ENCODE peak calls at places on chromosome 1, in four cellular contexts. N is HepG2, J is HCT116, R is K562. U is an unnamed sample.

GRCh38 chr1:212040629-212041028 is 5.1 kb downstream of the DTL start:
- DNase-seq in N (peak), R (no peak), J (no peak), U (no peak)

GRCh38 chr1:14113841-14114567 is 414.0 kb downstream of the PRDM2 start:
- DNase-seq in R (peak), N (no peak), J (no peak), U (no peak)

GRCh38 chr1:172144445-172145060 is 275.9 kb upstream of the C1orf105 start:
- DNase-seq in J (no peak), R (no peak), N (no peak), U (no peak)

GRCh38 chr1:193221641-193222040 is 35.2 kb upstream of the B3GALT2 start:
- DNase-seq in N (no peak), J (no peak), R (no peak), U (no peak)

GRCh38 chr1:8378202-8378601 is 60.3 kb downstream of the SLC45A1 start:
- DNase-seq in J (no peak), N (no peak), R (no peak), U (no peak)

GRCh38 chr1:14733053-14733778 is 134.7 kb downstream of the KAZN start:
- DNase-seq in N (peak), R (no peak), J (no peak), U (no peak)

GRCh38 chr1:230495021-230495550 is 69.0 kb upstream of the PGBD5 start:
- DNase-seq in N (no peak), J (no peak), R (no peak), U (no peak)

GRCh38 chr1:70084314-70084915 is 121.0 kb downstream of the LRRC40 start:
- DNase-seq in R (no peak), J (no peak), N (no peak), U (no peak)

GRCh38 chr1:3909615-3910014 is 9.5 kb upstream of the C1orf174 start:
- DNase-seq in N (no peak), R (no peak), J (no peak), U (no peak)

GRCh38 chr1:9633493-9633892 is 18.0 kb upstream of the PIK3CD start:
- DNase-seq in R (no peak), J (no peak), N (no peak), U (no peak)

GRCh38 chr1:89692601-89693503 is 59.9 kb downstream of the LRRC8C start:
- DNase-seq in N (no peak), R (no peak), J (no peak), U (no peak)

GRCh38 chr1:42913426-42914091 is 45.1 kb downstream of the SLC2A1 start:
- DNase-seq in J (peak), R (peak), N (peak), U (peak)

GRCh38 chr1:109357673-109358072 is 40.0 kb downstream of the SORT1 start:
- DNase-seq in N (no peak), J (no peak), R (no peak), U (no peak)

GRCh38 chr1:42966688-42967609 is 8.3 kb upstream of the SLC2A1 start:
- DNase-seq in J (peak), N (peak), R (peak), U (peak)

GRCh38 chr1:205493241-205494085 is 11.0 kb upstream of the CDK18 start:
- DNase-seq in N (peak), J (no peak), R (no peak), U (no peak)

GRCh38 chr1:96445296-96445695 is 276.3 kb upstream of the PTBP2 start:
- DNase-seq in J (no peak), R (no peak), N (no peak), U (no peak)

GRCh38 chr1:69551476-69552324 is 16.0 kb upstream of the LRRC7 start:
- DNase-seq in J (no peak), R (no peak), N (no peak), U (no peak)

GRCh38 chr1:170530972-170531757 is 801 bp upstream of the GORAB start:
- DNase-seq in J (no peak), N (no peak), R (no peak), U (no peak)

GRCh38 chr1:31444725-31445448 is 31.9 kb downstream of the SERINC2 start:
- DNase-seq in N (peak), J (no peak), R (no peak), U (no peak)

GRCh38 chr1:19044975-19045831 is 88.7 kb upstream of the IFFO2 start:
- DNase-seq in R (no peak), N (no peak), J (no peak), U (no peak)

GRCh38 chr1:54857741-54858665 is 29.0 kb downstream of the DHCR24 start:
- DNase-seq in N (no peak), R (no peak), J (peak), U (no peak)

GRCh38 chr1:9252999-9253398 is 18.4 kb downstream of the H6PD start:
- DNase-seq in J (no peak), N (no peak), R (no peak), U (no peak)

GRCh38 chr1:196393742-196394141 is 214.5 kb downstream of the KCNT2 start:
- DNase-seq in R (no peak), N (no peak), J (no peak), U (no peak)

GRCh38 chr1:87151500-87152421 is 176.9 kb upstream of the LMO4 start:
- DNase-seq in J (no peak), R (peak), N (no peak), U (no peak)

GRCh38 chr1:41274827-41275519 is 32.9 kb upstream of the SCMH1 start:
- DNase-seq in J (no peak), R (no peak), N (no peak), U (no peak)

GRCh38 chr1:94949681-94950661 is 23.1 kb upstream of the CNN3 start:
- DNase-seq in R (no peak), N (peak), J (no peak), U (no peak)

GRCh38 chr1:2242814-2243725 is 15.0 kb downstream of the SKI start:
- DNase-seq in N (no peak), R (no peak), J (no peak), U (no peak)

GRCh38 chr1:172885411-172885810 is 165.3 kb downstream of the TNFSF18 start:
- DNase-seq in J (no peak), R (no peak), N (no peak), U (no peak)

GRCh38 chr1:109263597-109264378 is 14.4 kb downstream of the CELSR2 start:
- DNase-seq in J (peak), N (peak), R (peak), U (no peak)

GRCh38 chr1:49864597-49864996 is 159.2 kb downstream of the AGBL4 start:
- DNase-seq in J (no peak), R (no peak), N (no peak), U (no peak)

GRCh38 chr1:175182347-175182746 is 10.2 kb downstream of the KIAA0040 start:
- DNase-seq in R (no peak), J (no peak), N (no peak), U (no peak)

GRCh38 chr1:230548357-230548756 is 93.9 kb upstream of the COG2 start:
- DNase-seq in N (no peak), R (no peak), J (no peak), U (no peak)

GRCh38 chr1:151372411-151372934 is at the start of gene SELENBP1:
- DNase-seq in R (peak), J (no peak), N (peak), U (no peak)

DNA sequence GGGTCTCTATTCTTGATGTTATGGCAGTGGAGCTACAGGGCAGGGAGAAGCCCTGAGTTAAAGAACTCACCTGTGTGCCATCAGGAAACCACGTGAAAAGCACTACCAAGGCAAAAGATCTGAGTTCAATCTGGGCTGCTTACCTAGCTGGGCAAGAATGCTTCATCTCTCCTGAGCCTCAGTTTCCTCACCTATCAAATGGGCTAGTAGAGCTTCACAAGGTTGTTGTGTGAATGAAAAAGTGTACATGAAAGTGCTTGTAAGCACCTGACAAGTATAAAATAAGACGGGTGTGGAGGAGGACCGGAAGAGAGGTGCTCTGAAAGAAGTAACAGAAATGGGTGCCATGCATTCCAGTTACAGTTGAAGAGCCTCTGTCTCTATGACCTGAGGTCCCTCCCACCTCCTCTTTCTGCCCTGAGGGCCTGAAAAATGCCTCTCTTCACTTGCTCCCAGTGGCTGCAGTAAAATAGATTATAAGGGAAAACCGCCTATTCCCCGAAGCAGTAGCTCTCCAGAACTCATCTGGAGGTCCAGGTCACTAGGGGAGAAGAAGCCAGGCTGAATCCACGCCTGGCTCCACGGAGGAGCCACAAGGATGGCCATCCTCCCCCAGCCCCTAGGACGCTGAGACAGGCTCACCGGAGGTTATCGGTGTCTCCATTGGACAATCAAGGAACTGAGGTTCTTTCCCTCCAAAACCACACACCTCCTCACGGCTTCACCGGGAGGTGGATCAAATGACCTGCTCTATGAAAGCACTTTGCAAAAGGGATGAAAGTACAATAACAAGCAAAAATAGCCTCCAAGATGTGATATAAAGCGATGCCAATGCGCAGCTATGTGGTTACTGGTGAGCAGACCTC is 1.4 kb downstream of the GPR161 start:
- DNase-seq in J (no peak), R (no peak), N (no peak), U (no peak)
- TF ChIP-seq TCF7L2 in J (no peak), R (no peak), N (no peak), U (no peak)

GRCh38 chr1:222589462-222590302 is at the start of gene TAF1A:
- DNase-seq in N (peak), J (peak), R (peak), U (peak)

GRCh38 chr1:222583079-222583478 is 6.7 kb downstream of the TAF1A start:
- DNase-seq in N (no peak), J (no peak), R (no peak), U (no peak)

GRCh38 chr1:222586842-222587241 is 2.9 kb downstream of the TAF1A start:
- DNase-seq in R (no peak), N (no peak), J (no peak), U (no peak)

GRCh38 chr1:222592171-222592570 is 2.4 kb upstream of the TAF1A start:
- DNase-seq in J (no peak), R (no peak), N (no peak), U (no peak)

DNA sequence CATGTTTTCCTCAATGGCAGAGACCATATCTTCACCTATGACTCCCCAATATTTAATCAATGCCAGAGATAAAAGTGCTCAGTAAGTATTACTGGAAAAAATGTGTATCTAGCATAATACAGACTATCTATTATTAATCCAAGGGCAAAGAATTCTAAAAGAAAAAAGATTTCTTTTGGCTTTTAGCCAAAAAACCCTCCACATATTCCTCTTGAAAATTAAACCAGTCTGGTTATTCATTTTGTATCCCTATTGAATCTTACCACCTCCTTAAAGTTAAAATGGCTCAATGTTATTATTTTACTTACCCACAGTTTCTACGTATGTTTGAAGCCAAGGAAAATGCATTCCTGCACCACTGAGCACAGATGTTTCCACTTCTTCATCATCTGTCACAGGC is 1.6 kb downstream of the TAF1A start:
- DNase-seq in N (no peak), R (no peak), J (no peak), U (no peak)
- H3K4me3 ChIP-seq in N (no peak), R (no peak), J (no peak), U (peak)

GRCh38 chr1:47416319-47417128 is 439 bp downstream of the FOXE3 start:
- DNase-seq in N (no peak), J (no peak), R (no peak), U (no peak)

GRCh38 chr1:47415728-47416318 is at the start of gene FOXE3:
- DNase-seq in R (no peak), J (no peak), N (no peak), U (no peak)

GRCh38 chr1:47409311-47410085 is 6.6 kb upstream of the FOXE3 start:
- DNase-seq in N (no peak), J (no peak), R (no peak), U (no peak)

GRCh38 chr1:47411441-47411840 is 4.6 kb upstream of the FOXE3 start:
- DNase-seq in J (no peak), R (no peak), N (no peak), U (no peak)

GRCh38 chr1:47412437-47412836 is 3.6 kb upstream of the FOXE3 start:
- DNase-seq in J (no peak), N (no peak), R (no peak), U (no peak)
- TF ChIP-seq TCF7L2 in J (no peak), N (no peak), R (no peak), U (no peak)

DNA sequence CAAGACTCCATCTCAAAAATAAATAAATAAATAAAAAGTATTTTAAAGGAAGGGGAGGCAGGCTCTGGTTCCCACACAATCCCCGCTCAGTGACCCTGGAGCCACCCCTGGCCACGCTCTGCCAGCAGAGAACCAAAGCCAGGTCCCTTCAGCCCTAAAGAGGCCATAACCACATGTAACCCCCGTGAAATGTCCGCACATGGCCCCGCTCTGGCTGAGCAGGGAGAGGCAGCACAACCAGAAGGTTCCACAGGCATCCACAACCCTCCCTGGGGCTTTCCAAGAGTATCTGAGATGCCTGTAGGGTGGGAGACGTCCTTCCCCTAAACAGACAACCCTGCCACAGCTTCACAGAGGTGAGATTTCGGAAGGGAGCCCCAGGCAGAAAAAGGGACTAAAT is 1.4 kb upstream of the ARF1 start:
- DNase-seq in R (no peak), N (no peak), J (no peak), U (no peak)
- H3K4me3 ChIP-seq in R (peak), N (peak), J (peak), U (peak)

GRCh38 chr1:150302907-150303306 is 9.2 kb downstream of the MRPS21 start:
- DNase-seq in J (no peak), R (no peak), N (no peak), U (no peak)
- TF ChIP-seq TCF7L2 in J (no peak), R (no peak), N (no peak), U (no peak)

GRCh38 chr1:1014896-1015681 is 1.8 kb downstream of the ISG15 start:
- DNase-seq in J (no peak), R (no peak), N (no peak), U (no peak)
- H3K4me3 ChIP-seq in J (peak), R (no peak), N (no peak), U (peak)

DNA sequence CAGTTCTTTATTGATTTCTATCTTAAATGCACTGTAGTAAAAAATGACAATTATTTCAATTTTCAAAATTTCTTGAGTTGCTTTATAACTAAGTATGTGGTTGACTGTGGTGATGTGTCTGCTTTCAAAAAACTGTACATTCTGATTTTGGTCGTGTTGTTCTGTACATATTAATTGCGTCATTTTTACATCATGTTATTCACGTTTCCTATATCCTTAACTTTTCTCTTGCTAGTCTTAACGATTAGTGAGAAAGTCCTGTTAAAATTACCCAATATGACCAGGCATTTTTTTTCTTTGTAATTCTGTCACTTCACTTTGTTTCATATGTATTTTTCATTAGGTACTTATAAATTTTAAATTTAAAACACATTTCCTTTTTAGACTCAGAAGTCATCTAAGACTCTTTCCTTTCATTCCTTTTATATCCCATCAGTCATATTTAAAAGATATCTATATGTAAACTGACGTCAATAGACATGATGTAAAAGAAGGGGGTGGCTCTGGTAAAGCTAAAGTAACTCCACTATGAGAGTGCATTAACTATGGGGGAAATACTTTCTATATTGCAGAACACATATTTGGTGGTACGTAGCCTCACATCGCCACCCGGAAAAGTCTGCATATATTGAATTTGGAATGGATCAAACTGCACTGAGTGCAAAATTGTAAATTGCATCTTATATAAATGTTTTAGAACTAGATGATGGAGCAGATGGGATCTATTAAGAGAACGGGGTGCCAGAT is 1.1 kb upstream of the COA6 start:
- DNase-seq in N (no peak), J (no peak), R (no peak), U (no peak)
- TF ChIP-seq TCF7L2 in N (no peak), J (no peak), R (no peak), U (no peak)

GRCh38 chr1:160399544-160400283 is 650 bp upstream of the VANGL2 start:
- DNase-seq in R (no peak), N (no peak), J (no peak), U (no peak)
- H3K4me3 ChIP-seq in R (peak), N (peak), J (no peak), U (peak)

DNA sequence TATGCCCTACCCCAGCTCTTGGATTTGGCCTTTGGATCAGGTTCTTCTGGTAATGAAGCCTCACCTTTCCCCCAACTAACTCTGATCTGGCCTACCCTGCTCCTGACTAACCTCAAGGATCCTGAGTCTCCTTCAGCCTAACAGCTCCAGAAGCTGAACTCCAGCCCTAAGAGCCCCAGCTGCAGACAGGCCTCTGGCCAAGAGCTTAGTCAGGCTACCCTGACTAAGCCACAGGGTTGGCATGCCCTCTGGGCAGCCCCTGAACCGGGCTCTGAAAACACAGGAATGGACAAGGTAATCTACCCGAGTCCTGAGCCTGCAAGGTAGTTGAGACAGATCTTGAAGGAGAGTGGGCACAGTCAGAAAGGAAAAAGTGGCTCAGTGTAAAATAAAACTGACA is 29.4 kb downstream of the COA7 start:
- DNase-seq in N (no peak), J (no peak), R (no peak), U (no peak)
- TF ChIP-seq TCF7L2 in N (no peak), J (no peak), R (no peak), U (no peak)

GRCh38 chr1:84573967-84574842 is at the start of gene CTBS:
- DNase-seq in J (peak), R (peak), N (peak), U (peak)

GRCh38 chr1:84573481-84573966 is 716 bp downstream of the CTBS start:
- DNase-seq in R (no peak), J (no peak), N (no peak), U (no peak)

GRCh38 chr1:84570436-84571149 is 3.6 kb downstream of the CTBS start:
- DNase-seq in R (no peak), J (no peak), N (no peak), U (no peak)

GRCh38 chr1:84571150-84571535 is 3.1 kb downstream of the CTBS start:
- DNase-seq in R (no peak), N (no peak), J (no peak), U (no peak)

DNA sequence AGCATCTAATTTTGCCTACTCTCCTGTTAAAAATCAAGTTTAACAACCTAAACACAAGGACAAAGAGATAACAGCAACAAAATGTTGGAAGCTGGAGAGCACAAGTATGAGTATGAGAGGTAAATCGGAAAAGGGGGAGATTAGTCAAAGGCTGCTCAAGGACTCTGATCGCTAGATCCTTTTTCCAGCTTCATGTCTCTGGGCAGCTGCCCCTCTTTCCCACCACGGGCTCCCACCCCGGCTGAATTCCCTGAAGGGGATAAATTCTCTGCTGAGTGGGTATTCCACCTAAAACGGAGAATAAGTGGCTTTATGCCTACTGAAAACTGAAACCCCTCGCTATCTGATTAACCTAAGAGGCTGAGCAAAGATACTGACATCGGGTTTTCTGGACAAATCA is 696 bp upstream of the CTBS start:
- DNase-seq in R (no peak), N (no peak), J (no peak), U (no peak)
- H3K4me3 ChIP-seq in R (peak), N (peak), J (peak), U (peak)